ENCODE peak calls at places on chromosome 9, in four cellular contexts. Z, C, S and H are unnamed samples. For H3K36me3, the result is how much of the 10 kb centered on the place peaks cover.

GRCh38 chr9:114898741-114899140 is 31.6 kb downstream of the TNFSF8 start:
- DNase-seq in Z (peak), C (no peak), S (peak), H (no peak)

GRCh38 chr9:110767559-110768063 is 99.0 kb downstream of the MUSK start:
- DNase-seq in Z (no peak), C (peak), S (no peak), H (peak)

GRCh38 chr9:3954950-3955670 is 344.8 kb downstream of the GLIS3 start:
- DNase-seq in Z (no peak), C (peak), S (no peak), H (peak)

GRCh38 chr9:132794730-132795380 is 83.2 kb downstream of the AK8 start:
- DNase-seq in Z (no peak), C (no peak), S (no peak), H (no peak)

GRCh38 chr9:88173378-88173999 is 35.2 kb upstream of the SPATA31C2 start:
- DNase-seq in Z (peak), C (peak), S (peak), H (peak)

GRCh38 chr9:5587024-5587423 is 41.9 kb upstream of the RIC1 start:
- DNase-seq in Z (no peak), C (peak), S (no peak), H (peak)

GRCh38 chr9:14343948-14344547 is 30.1 kb upstream of the NFIB start:
- DNase-seq in Z (no peak), C (no peak), S (no peak), H (no peak)

GRCh38 chr9:93181672-93182435 is 2.1 kb upstream of the WNK2 start:
- DNase-seq in Z (no peak), C (no peak), S (no peak), H (no peak)

GRCh38 chr9:70491798-70492736 is 77.6 kb upstream of the KLF9 start:
- DNase-seq in Z (no peak), C (no peak), S (no peak), H (no peak)

GRCh38 chr9:93963969-93964368 is 8.8 kb upstream of the BARX1 start:
- DNase-seq in Z (no peak), C (peak), S (no peak), H (peak)

GRCh38 chr9:7387844-7388243 is 411.7 kb downstream of the DMAC1 start:
- DNase-seq in Z (no peak), C (no peak), S (no peak), H (no peak)

GRCh38 chr9:120284796-120285195 is 295.2 kb downstream of the CDK5RAP2 start:
- DNase-seq in Z (no peak), C (no peak), S (no peak), H (no peak)

GRCh38 chr9:92610470-92611420 is 59.2 kb downstream of the IPPK start:
- DNase-seq in Z (no peak), C (peak), S (no peak), H (no peak)

GRCh38 chr9:83220737-83221136 is 157.8 kb upstream of the RASEF start:
- DNase-seq in Z (no peak), C (peak), S (no peak), H (peak)

GRCh38 chr9:77290373-77290772 is 113.0 kb downstream of the VPS13A start:
- DNase-seq in Z (no peak), C (no peak), S (no peak), H (no peak)

GRCh38 chr9:112097712-112098688 is 77.1 kb downstream of the SUSD1 start:
- DNase-seq in Z (peak), C (peak), S (peak), H (peak)

GRCh38 chr9:83962165-83962564 is 17.9 kb downstream of the HNRNPK start:
- DNase-seq in Z (no peak), C (peak), S (no peak), H (no peak)

GRCh38 chr9:134908524-134909364 is 9.0 kb downstream of the FCN1 start:
- DNase-seq in Z (no peak), C (no peak), S (no peak), H (no peak)

GRCh38 chr9:133986061-133986460 is 6.1 kb downstream of the VAV2 start:
- DNase-seq in Z (no peak), C (no peak), S (no peak), H (no peak)

GRCh38 chr9:88052446-88052845 is 78.1 kb upstream of the CDK20 start:
- DNase-seq in Z (no peak), C (no peak), S (no peak), H (no peak)

GRCh38 chr9:129225201-129225778 is 47.2 kb upstream of the IER5L start:
- DNase-seq in Z (no peak), C (no peak), S (no peak), H (no peak)

GRCh38 chr9:91700475-91700874 is 249.6 kb downstream of the ROR2 start:
- DNase-seq in Z (no peak), C (no peak), S (no peak), H (no peak)

GRCh38 chr9:131333771-131334567 is 44.4 kb downstream of the PLPP7 start:
- DNase-seq in Z (no peak), C (no peak), S (no peak), H (no peak)

GRCh38 chr9:35110327-35110758 is 5.3 kb downstream of the ATOSB start:
- DNase-seq in Z (no peak), C (peak), S (no peak), H (peak)

GRCh38 chr9:30058463-30058862 is 2326.0 kb upstream of the ACO1 start:
- DNase-seq in Z (no peak), C (no peak), S (no peak), H (no peak)

GRCh38 chr9:2859776-2860379 is 16.0 kb upstream of the PUM3 start:
- DNase-seq in Z (peak), C (peak), S (peak), H (peak)

GRCh38 chr9:88809371-88809770 is 181.9 kb upstream of the S1PR3 start:
- DNase-seq in Z (no peak), C (peak), S (no peak), H (no peak)

GRCh38 chr9:78430387-78430786 is 133.5 kb downstream of the PSAT1 start:
- DNase-seq in Z (no peak), C (no peak), S (no peak), H (no peak)

GRCh38 chr9:115098226-115098965 is 19.6 kb downstream of the TNC start:
- DNase-seq in Z (no peak), C (no peak), S (no peak), H (no peak)

GRCh38 chr9:124774131-124774978 is 2.6 kb upstream of the OLFML2A start:
- DNase-seq in Z (peak), C (peak), S (peak), H (peak)

GRCh38 chr9:125867752-125868400 is 120.7 kb downstream of the PBX3 start:
- DNase-seq in Z (no peak), C (peak), S (no peak), H (peak)

GRCh38 chr9:112179816-112180215 is 4.7 kb upstream of the SUSD1 start:
- DNase-seq in Z (no peak), C (no peak), S (no peak), H (no peak)

GRCh38 chr9:84111726-84112125 is 131.1 kb downstream of the RMI1 start:
- DNase-seq in Z (no peak), C (no peak), S (no peak), H (no peak)

GRCh38 chr9:93820667-93821306 is 134.4 kb downstream of the BARX1 start:
- DNase-seq in Z (no peak), C (no peak), S (no peak), H (no peak)

GRCh38 chr9:98022447-98022846 is 34.1 kb upstream of the NANS start:
- DNase-seq in Z (no peak), C (peak), S (no peak), H (peak)

GRCh38 chr9:72635197-72635596 is 113.8 kb downstream of the TMC1 start:
- DNase-seq in Z (no peak), C (no peak), S (no peak), H (no peak)

GRCh38 chr9:35341585-35341984 is 148.3 kb upstream of the RUSC2 start:
- DNase-seq in Z (no peak), C (peak), S (no peak), H (peak)

GRCh38 chr9:125763373-125763772 is 16.2 kb downstream of the PBX3 start:
- DNase-seq in Z (no peak), C (peak), S (no peak), H (no peak)

GRCh38 chr9:79686381-79687130 is 114.8 kb downstream of the TLE4 start:
- DNase-seq in Z (no peak), C (peak), S (no peak), H (peak)

GRCh38 chr9:17484906-17485305 is 94.0 kb upstream of the SH3GL2 start:
- DNase-seq in Z (no peak), C (peak), S (no peak), H (no peak)

GRCh38 chr9:17476401-17476800 is 102.5 kb upstream of the SH3GL2 start:
- DNase-seq in Z (no peak), C (no peak), S (no peak), H (no peak)

GRCh38 chr9:17477816-17478215 is 101.0 kb upstream of the SH3GL2 start:
- DNase-seq in Z (no peak), C (no peak), S (no peak), H (no peak)

GRCh38 chr9:17481565-17481964 is 97.3 kb upstream of the SH3GL2 start:
- DNase-seq in Z (no peak), C (no peak), S (no peak), H (no peak)

DNA sequence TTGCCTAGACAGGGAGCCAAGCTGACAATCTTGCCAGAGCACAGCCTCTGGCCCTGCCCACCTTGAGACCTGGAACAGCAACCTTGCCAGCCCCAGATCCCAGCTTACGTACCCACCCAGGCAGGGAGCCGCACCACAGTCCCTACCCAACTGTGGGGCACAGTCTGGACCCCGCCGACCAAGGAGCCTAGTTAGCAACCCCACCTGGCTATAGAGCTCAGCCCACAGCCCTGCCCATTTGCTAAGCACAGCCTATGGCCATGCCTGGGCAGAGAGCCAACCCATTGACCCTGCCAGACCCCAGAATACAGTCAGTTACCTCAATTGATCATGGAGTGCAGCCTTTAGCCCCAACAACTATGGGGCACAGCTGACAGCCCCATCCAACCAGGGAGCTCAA is 97.9 kb upstream of the SH3GL2 start:
- DNase-seq in Z (no peak), C (no peak), S (no peak), H (no peak)
- H3K36me3 ChIP-seq in Z (under half), C (under half), S (under half), H (under half)

DNA sequence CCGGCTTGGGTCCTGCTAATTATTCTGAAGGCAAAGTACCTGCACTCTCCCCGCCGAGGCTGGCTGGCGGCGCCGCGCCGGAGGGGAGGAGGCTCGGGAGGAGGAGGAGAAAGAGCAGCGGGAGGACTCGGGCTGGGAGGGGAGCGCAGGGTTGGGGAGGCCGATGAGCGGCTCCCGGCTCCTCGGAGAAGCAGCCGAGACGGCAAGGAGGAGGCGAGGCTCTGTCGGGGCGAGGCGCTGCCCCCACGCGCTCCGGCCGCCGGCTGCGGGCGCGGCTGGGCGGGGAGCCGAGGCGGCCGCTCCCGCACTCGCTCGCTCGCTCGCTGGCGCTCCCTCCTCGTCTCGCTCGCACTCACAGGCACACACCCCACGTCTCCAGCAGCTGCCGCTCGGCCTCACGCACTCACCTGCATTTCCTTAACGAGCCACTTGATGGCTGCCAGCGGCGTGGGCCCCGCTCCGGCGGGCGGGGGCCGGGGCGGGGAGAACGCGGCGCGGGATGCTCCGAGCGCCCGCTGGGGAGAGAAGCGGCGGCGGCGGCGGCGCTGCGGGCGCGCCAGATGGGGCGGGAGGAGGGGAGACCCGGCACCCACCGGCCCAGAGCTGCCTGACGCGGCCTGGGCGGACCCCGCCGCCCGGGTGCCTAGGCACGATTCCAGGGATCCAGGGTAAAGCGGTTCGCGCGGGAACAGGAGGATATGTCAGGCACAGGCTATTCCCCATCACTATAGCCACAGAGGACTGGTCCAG is at the start of gene PTPRD:
- DNase-seq in Z (no peak), C (peak), S (no peak), H (peak)
- TF ChIP-seq CTCF in Z (no peak), C (no peak), S (no peak), H (peak)

GRCh38 chr9:99889120-99889519 is 17.3 kb upstream of the STX17 start:
- DNase-seq in Z (no peak), C (no peak), S (no peak), H (no peak)
- H3K4me3 ChIP-seq in Z (no peak), C (no peak), S (no peak), H (no peak)

GRCh38 chr9:27182421-27182820 is 73.4 kb downstream of the TEK start:
- DNase-seq in Z (no peak), C (no peak), S (no peak), H (no peak)
- H3K36me3 ChIP-seq in Z (under half), C (under half), S (under half), H (under half)

DNA sequence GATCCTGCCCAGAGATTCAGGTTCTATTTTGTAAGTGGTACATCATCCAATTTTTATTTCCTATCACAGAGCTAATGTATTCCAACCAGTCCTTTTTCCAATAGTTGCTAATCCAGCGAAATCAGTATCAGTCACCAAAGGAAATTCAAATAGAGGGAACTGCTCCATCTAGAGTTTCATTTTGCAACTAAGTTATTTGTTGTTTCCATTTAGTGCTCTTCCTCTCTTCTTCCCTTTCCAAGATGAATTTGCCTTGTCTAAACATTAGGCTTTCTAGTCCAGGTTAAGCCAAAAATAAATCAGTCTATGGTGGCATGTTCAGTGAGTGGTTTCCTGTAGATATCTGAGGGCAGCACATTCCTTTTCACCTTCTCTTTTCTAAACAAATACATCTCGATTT is 79.8 kb upstream of the SPATA31D4 start:
- DNase-seq in Z (no peak), C (peak), S (no peak), H (no peak)
- TF ChIP-seq CTCF in Z (peak), C (peak), S (no peak), H (peak)

DNA sequence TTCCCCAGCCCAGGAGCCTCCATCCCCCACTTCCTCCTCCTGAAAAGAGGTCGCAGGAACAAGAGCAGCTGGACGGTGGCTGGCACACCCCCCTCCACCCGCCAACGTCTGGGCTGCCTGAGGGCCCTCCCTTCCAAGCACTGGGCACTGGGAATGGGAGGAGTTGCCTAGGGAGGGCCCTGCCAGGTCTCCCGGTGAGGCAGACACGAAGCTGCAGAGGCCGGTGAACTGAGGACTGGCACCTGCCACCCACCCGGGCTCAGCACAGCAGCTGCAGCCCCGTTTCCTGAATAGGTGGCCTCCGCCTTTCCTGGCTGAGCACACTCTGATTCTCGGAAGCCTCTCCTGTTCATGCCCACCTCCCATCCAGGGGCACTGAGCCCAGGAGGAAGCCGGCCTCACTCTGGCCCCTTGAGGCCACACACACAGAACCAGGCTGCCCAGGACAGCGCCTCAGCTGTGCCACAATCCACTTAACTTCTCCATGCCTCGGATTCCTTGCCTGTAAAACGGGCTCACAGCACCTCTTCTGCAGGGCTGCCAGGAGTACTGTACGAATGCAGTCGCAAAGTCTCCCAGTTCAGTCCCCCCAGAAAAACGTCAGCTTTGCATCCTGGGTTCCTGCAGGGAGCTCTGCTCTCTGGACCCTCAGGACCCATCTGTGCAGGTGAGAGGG is 1.3 kb downstream of the NPDC1 start:
- DNase-seq in Z (no peak), C (no peak), S (no peak), H (no peak)
- H3K4me3 ChIP-seq in Z (no peak), C (peak), S (peak), H (peak)

GRCh38 chr9:86342269-86342668 is 11.9 kb downstream of the TUT7 start:
- DNase-seq in Z (no peak), C (no peak), S (no peak), H (no peak)
- H3K36me3 ChIP-seq in Z (half or more), C (under half), S (under half), H (under half)

DNA sequence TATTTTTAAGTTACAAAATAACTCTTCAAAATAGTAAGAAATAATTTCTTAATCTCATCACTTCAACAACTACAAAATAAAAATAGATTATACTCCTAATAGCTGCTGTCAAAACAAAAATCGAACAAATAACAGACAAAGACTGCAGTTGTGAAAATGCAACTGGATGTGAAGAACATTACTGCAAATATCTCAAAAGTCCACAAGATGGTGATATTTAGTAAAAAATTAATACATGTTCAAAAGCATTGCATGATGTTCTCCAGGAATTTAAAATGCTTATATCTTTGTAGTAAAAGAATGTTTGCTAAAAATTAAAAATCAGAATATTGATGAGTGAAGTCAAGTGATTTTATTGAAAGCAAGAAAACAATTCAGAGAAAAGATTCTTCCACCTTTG is 66.2 kb downstream of the MPDZ start:
- DNase-seq in Z (no peak), C (peak), S (no peak), H (no peak)
- TF ChIP-seq CTCF in Z (peak), C (peak), S (no peak), H (peak)